ENCODE peak calls at places on chromosomes 12 and 14, in four cellular contexts. One of them, this sample, is unnamed.

GRCh38 chr14:52069617-52070431 is 965 bp upstream of the NID2 start:
- DNase-seq in ovary: peak
- DNase-seq in uterus: no peak
- DNase-seq in spleen: no peak
- DNase-seq in this sample: no peak

GRCh38 chr12:68037616-68038255 is 48.5 kb downstream of the IFNG-AS1 start:
- DNase-seq in ovary: no peak
- DNase-seq in spleen: no peak
- DNase-seq in uterus: no peak
- DNase-seq in this sample: no peak

GRCh38 chr14:69354383-69355154 is 43.5 kb downstream of the ERH start:
- DNase-seq in uterus: no peak
- DNase-seq in spleen: peak
- DNase-seq in ovary: no peak
- DNase-seq in this sample: no peak

GRCh38 chr12:93065896-93066295 is 136.8 kb upstream of the EEA1 start:
- DNase-seq in spleen: no peak
- DNase-seq in uterus: no peak
- DNase-seq in ovary: no peak
- DNase-seq in this sample: no peak

GRCh38 chr12:115223322-115223721 is 539.3 kb upstream of the TBX3 start:
- DNase-seq in ovary: no peak
- DNase-seq in uterus: no peak
- DNase-seq in spleen: no peak
- DNase-seq in this sample: no peak

GRCh38 chr12:2291182-2291832 is 238.5 kb downstream of the CACNA1C start:
- DNase-seq in spleen: no peak
- DNase-seq in ovary: no peak
- DNase-seq in uterus: no peak
- DNase-seq in this sample: no peak

GRCh38 chr14:68631691-68632590 is 160.9 kb downstream of the ZFP36L1 start:
- DNase-seq in spleen: no peak
- DNase-seq in ovary: no peak
- DNase-seq in uterus: no peak
- DNase-seq in this sample: no peak

GRCh38 chr12:57243521-57244305 is 7.3 kb downstream of the STAC3 start:
- DNase-seq in ovary: peak
- DNase-seq in uterus: peak
- DNase-seq in spleen: peak
- DNase-seq in this sample: peak

GRCh38 chr14:32693114-32693513 is 245.6 kb upstream of the NPAS3 start:
- DNase-seq in spleen: no peak
- DNase-seq in ovary: no peak
- DNase-seq in uterus: no peak
- DNase-seq in this sample: no peak

GRCh38 chr12:51399893-51400292 is 8.7 kb upstream of the GALNT6 start:
- DNase-seq in spleen: no peak
- DNase-seq in uterus: no peak
- DNase-seq in ovary: no peak
- DNase-seq in this sample: no peak

GRCh38 chr12:93243689-93244513 is 133.8 kb upstream of the NUDT4 start:
- DNase-seq in ovary: no peak
- DNase-seq in uterus: peak
- DNase-seq in spleen: no peak
- DNase-seq in this sample: peak

GRCh38 chr14:77377502-77377844 is 294 bp downstream of the SAMD15 start:
- DNase-seq in spleen: no peak
- DNase-seq in ovary: no peak
- DNase-seq in uterus: no peak
- DNase-seq in this sample: no peak

GRCh38 chr12:98592825-98593322 is 612 bp upstream of the SLC25A3 start:
- DNase-seq in ovary: no peak
- DNase-seq in spleen: no peak
- DNase-seq in uterus: no peak
- DNase-seq in this sample: no peak

GRCh38 chr12:132066345-132066685 is 77.8 kb downstream of the DDX51 start:
- DNase-seq in uterus: no peak
- DNase-seq in spleen: peak
- DNase-seq in ovary: no peak
- DNase-seq in this sample: no peak

GRCh38 chr12:81212996-81213696 is 135.3 kb downstream of the ACSS3 start:
- DNase-seq in spleen: no peak
- DNase-seq in ovary: no peak
- DNase-seq in uterus: no peak
- DNase-seq in this sample: no peak

GRCh38 chr12:109493938-109494337 is 16.5 kb downstream of the UBE3B start:
- DNase-seq in ovary: no peak
- DNase-seq in uterus: no peak
- DNase-seq in spleen: no peak
- DNase-seq in this sample: no peak

GRCh38 chr14:23951590-23952143 is 1.9 kb upstream of the DHRS4 start:
- DNase-seq in spleen: no peak
- DNase-seq in ovary: peak
- DNase-seq in uterus: no peak
- DNase-seq in this sample: no peak

GRCh38 chr12:50003595-50003994 is 21.7 kb downstream of the RACGAP1 start:
- DNase-seq in spleen: no peak
- DNase-seq in uterus: no peak
- DNase-seq in ovary: no peak
- DNase-seq in this sample: no peak

GRCh38 chr12:14774944-14775651 is 28.2 kb downstream of the WBP11 start:
- DNase-seq in uterus: peak
- DNase-seq in spleen: peak
- DNase-seq in ovary: peak
- DNase-seq in this sample: peak

GRCh38 chr14:57937681-57938080 is 71.8 kb upstream of the SLC35F4 start:
- DNase-seq in ovary: no peak
- DNase-seq in uterus: no peak
- DNase-seq in spleen: no peak
- DNase-seq in this sample: no peak

GRCh38 chr12:132189378-132190011 is 45.2 kb downstream of the NOC4L start:
- DNase-seq in uterus: peak
- DNase-seq in ovary: peak
- DNase-seq in spleen: peak
- DNase-seq in this sample: peak

GRCh38 chr12:14207946-14208612 is 157.4 kb upstream of the ATF7IP start:
- DNase-seq in spleen: no peak
- DNase-seq in uterus: no peak
- DNase-seq in ovary: no peak
- DNase-seq in this sample: no peak

GRCh38 chr12:52518574-52519469 is 1.4 kb downstream of the KRT5 start:
- DNase-seq in ovary: no peak
- DNase-seq in uterus: no peak
- DNase-seq in spleen: no peak
- DNase-seq in this sample: no peak

GRCh38 chr12:93301171-93301570 is 76.6 kb upstream of the NUDT4 start:
- DNase-seq in ovary: no peak
- DNase-seq in uterus: no peak
- DNase-seq in spleen: no peak
- DNase-seq in this sample: no peak

GRCh38 chr12:26499979-26500640 is 304.7 kb downstream of the SSPN start:
- DNase-seq in ovary: no peak
- DNase-seq in uterus: no peak
- DNase-seq in spleen: no peak
- DNase-seq in this sample: no peak

DNA sequence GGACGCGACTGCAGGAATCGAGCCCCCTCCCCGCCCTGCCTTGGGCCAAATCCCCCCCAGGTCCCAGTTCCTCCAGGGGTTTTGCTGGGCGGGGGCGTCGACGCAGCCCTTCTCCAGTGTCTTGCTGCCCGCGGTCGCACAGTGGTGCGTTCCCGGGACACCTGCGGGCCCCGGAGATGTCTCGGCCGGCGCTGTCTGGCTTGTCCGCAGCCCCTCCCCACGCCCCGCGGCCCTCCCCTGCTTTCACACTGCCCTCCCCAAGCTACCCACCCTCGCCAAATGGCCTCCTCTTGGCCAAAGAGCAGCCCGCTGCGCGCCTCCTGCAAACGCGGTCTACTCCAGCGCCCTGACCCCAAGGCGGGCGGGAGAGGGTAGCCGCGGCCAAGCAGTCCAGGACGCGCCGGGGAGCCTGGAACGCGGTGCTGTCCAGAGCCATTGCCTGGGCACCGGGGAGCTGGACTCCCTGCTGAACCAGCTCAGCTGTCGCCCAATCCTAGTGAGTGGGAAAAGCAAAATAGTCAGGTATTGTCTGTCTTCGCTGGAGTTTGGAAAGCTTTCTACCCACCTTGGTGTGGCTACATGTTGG is 122.0 kb downstream of the AACS start:
- DNase-seq in ovary: no peak
- DNase-seq in spleen: no peak
- DNase-seq in uterus: no peak
- DNase-seq in this sample: no peak
- H3K27ac ChIP-seq in ovary: no peak
- H3K27ac ChIP-seq in spleen: no peak
- H3K27ac ChIP-seq in uterus: no peak
- H3K27ac ChIP-seq in this sample: no peak

GRCh38 chr12:75525263-75525662 is 13.9 kb upstream of the KRR1 start:
- DNase-seq in ovary: no peak
- DNase-seq in uterus: no peak
- DNase-seq in spleen: no peak
- DNase-seq in this sample: no peak
- TF ChIP-seq CTCF in ovary: no peak
- TF ChIP-seq CTCF in uterus: no peak
- TF ChIP-seq CTCF in spleen: no peak
- TF ChIP-seq CTCF in this sample: no peak

GRCh38 chr12:122876724-122877123 is 19.2 kb downstream of the VPS37B start:
- DNase-seq in spleen: no peak
- DNase-seq in ovary: no peak
- DNase-seq in uterus: no peak
- DNase-seq in this sample: no peak
- H3K27ac ChIP-seq in spleen: peak
- H3K27ac ChIP-seq in ovary: no peak
- H3K27ac ChIP-seq in uterus: no peak
- H3K27ac ChIP-seq in this sample: no peak

GRCh38 chr12:10673660-10674384 is at the start of gene STYK1:
- DNase-seq in ovary: peak
- DNase-seq in uterus: peak
- DNase-seq in spleen: peak
- DNase-seq in this sample: peak
- TF ChIP-seq CTCF in ovary: peak
- TF ChIP-seq CTCF in uterus: peak
- TF ChIP-seq CTCF in spleen: no peak
- TF ChIP-seq CTCF in this sample: peak

DNA sequence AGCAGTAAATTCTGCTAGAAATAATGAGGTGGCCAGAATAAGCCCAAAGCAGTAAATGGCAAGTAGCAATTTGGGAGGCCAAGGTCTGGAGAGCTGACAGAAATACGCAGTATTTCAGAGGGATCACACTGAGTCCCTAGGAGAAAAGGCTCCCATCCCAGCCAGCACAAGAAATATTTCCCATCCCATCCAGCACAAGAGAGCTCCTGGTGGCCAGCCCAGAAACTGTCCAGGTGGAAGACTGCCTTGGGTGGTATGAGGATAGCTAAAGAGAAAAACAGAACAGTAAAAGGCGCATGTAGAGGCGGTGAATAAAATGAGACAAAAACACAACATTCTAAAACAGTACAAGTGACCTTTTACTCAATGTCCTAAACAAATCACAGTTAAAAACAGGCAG is 120.7 kb downstream of the HECTD4 start:
- DNase-seq in spleen: no peak
- DNase-seq in ovary: no peak
- DNase-seq in uterus: peak
- DNase-seq in this sample: no peak
- H3K27ac ChIP-seq in spleen: no peak
- H3K27ac ChIP-seq in ovary: no peak
- H3K27ac ChIP-seq in uterus: no peak
- H3K27ac ChIP-seq in this sample: no peak

DNA sequence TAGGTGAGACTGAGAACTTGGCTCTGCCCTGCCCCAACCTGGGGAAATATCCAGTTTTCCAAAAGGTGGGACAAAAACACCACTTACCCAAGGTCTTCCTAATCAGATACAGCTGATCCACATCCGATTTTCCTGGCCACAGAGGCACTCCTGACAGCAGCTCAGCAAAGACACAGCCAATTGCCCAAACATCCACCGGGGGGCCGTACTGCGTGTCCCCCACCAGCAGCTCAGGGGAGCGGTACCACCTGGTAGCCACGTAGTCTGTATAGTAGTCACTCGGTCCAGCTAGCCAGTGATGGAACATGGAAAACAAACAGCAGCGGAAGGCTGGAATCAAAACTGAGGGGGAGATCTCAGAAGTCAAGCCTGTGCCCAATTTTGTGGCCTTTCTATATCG is 28.8 kb downstream of the DMAC2L start:
- DNase-seq in ovary: no peak
- DNase-seq in uterus: no peak
- DNase-seq in spleen: no peak
- DNase-seq in this sample: no peak
- TF ChIP-seq CTCF in ovary: no peak
- TF ChIP-seq CTCF in uterus: no peak
- TF ChIP-seq CTCF in spleen: no peak
- TF ChIP-seq CTCF in this sample: no peak

This sample was measured in left lung.